ENCODE peak calls at places on chromosome 21, in six cellular contexts. F is HCT116, L is A549, W is endothelial cell of umbilical vein, K is K562, O is H1. N is an unnamed sample.

GRCh38 chr21:39281853-39282252 is 31.6 kb downstream of the BRWD1 start:
- DNase-seq in F (no peak), L (no peak), W (no peak), K (no peak), O (no peak), N (no peak)

GRCh38 chr21:40487406-40487805 is 359.6 kb downstream of the DSCAM start:
- DNase-seq in F (no peak), L (no peak), W (no peak), K (no peak), O (no peak), N (no peak)

GRCh38 chr21:25422610-25423608 is 184.4 kb downstream of the MRPL39 start:
- DNase-seq in F (no peak), L (no peak), W (no peak), K (no peak), O (no peak), N (no peak)

GRCh38 chr21:31198575-31198974 is 145.5 kb downstream of the TIAM1 start:
- DNase-seq in F (peak; percentile 48), L (peak; percentile 36), W (peak; percentile 49), K (peak; percentile 63), O (no peak), N (peak; percentile 61)

GRCh38 chr21:30839304-30839703 is 9.7 kb upstream of the KRTAP7-1 start:
- DNase-seq in F (no peak), L (peak; percentile 29), W (no peak), K (peak; percentile 23), O (peak; percentile 29), N (peak; percentile 53)

GRCh38 chr21:39696620-39697019 is 48.4 kb upstream of the IGSF5 start:
- DNase-seq in F (no peak), L (no peak), W (no peak), K (no peak), O (no peak), N (no peak)

GRCh38 chr21:31383770-31384169 is 39.7 kb upstream of the TIAM1 start:
- DNase-seq in F (no peak), L (no peak), W (no peak), K (no peak), O (no peak), N (no peak)

GRCh38 chr21:38358666-38359065 is 101.9 kb downstream of the KCNJ15 start:
- DNase-seq in F (no peak), L (no peak), W (no peak), K (no peak), O (no peak), N (no peak)

GRCh38 chr21:34974162-34974981 is 74.7 kb downstream of the RUNX1 start:
- DNase-seq in F (no peak), L (no peak), W (no peak), K (no peak), O (no peak), N (no peak)

GRCh38 chr21:33030633-33031032 is 4.9 kb downstream of the OLIG2 start:
- DNase-seq in F (no peak), L (no peak), W (no peak), K (no peak), O (no peak), N (peak; percentile 51)

GRCh38 chr21:33028271-33028670 is 2.5 kb downstream of the OLIG2 start:
- DNase-seq in F (no peak), L (no peak), W (no peak), K (no peak), O (no peak), N (no peak)

GRCh38 chr21:33029975-33030461 is 4.3 kb downstream of the OLIG2 start:
- DNase-seq in F (no peak), L (no peak), W (no peak), K (no peak), O (no peak), N (no peak)

GRCh38 chr21:33028759-33029511 is 3.2 kb downstream of the OLIG2 start:
- DNase-seq in F (no peak), L (no peak), W (no peak), K (no peak), O (no peak), N (no peak)

DNA sequence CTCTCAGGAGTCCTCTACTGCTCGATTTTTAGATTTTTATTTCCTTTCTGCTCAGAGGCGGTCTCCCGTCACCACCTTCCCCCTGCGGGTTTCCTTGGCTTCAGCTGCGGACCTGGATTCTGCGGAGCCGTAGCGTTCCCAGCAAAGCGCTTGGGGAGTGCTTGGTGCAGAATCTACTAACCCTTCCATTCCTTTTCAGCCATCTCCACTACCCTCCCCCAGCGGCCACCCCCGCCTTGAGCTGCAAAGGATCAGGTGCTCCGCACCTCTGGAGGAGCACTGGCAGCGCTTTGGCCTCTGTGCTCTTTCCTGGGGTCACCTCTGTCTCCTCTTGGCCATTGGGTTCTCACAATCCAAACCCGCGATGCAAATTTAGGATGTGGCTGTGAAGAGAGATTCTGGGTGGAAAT is 3.8 kb downstream of the OLIG2 start:
- DNase-seq in F (no peak), L (no peak), W (no peak), K (no peak), O (no peak), N (no peak)
- TF ChIP-seq MAX in F (no peak), L (no peak), W (no peak), K (no peak), O (no peak), N (no peak)

DNA sequence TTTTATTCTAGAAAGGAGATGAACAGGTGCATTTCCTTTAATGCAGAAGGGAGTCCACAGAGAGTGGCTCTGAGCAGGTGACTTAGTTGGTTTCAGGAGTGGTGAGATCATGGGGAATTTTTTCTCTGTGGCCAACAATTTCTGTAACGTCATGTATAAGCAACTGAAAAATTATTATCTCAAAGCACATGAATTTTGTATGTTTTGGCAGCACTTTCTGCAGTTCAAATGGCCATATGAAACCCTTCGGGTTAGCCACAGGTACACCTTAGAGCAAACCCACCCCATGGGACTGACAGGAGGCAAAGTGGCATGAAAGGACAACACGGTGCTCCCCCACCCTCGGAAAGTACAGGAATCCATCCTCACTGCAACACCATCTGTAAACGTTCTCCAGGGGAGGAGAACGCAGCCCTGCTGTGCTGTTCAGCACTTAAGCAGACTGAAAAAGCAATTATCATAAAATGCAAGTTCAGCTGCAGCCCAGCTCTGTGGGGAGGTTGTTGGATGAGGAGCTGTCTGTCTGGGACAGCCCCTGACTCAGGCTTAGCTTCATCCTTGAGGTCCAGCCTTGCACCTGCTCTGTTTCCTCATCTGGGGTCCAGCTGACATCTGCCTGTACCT is 55.8 kb upstream of the CLDN14 start:
- DNase-seq in F (no peak), L (no peak), W (no peak), K (no peak), O (no peak), N (no peak)
- TF ChIP-seq POLR2A in F (no peak), L (no peak), W (no peak), K (no peak), O (no peak), N (no peak)

DNA sequence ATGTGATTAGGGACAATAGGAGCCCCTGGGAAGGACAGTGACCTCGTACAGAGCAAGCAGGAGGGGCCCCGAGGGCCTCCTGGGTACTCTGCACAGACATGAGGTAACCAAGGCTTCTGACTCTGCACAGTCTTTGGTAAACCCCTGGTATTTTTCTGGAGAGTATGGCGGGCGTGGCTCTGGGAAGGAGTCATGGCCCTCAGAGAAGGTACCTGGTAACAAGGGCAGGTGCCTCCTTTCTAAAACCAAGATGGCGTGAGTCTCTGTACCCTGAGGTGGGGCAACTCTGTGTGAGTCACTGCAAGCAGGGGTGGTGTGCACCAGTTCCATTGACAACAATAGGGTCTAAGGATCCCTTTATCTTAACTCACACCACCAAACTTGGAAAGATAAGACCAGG is 39.9 kb upstream of the SLC19A1 start:
- DNase-seq in F (no peak), L (no peak), W (no peak), K (no peak), O (no peak), N (no peak)
- TF ChIP-seq MAX in F (no peak), L (no peak), W (no peak), K (no peak), O (no peak), N (no peak)

DNA sequence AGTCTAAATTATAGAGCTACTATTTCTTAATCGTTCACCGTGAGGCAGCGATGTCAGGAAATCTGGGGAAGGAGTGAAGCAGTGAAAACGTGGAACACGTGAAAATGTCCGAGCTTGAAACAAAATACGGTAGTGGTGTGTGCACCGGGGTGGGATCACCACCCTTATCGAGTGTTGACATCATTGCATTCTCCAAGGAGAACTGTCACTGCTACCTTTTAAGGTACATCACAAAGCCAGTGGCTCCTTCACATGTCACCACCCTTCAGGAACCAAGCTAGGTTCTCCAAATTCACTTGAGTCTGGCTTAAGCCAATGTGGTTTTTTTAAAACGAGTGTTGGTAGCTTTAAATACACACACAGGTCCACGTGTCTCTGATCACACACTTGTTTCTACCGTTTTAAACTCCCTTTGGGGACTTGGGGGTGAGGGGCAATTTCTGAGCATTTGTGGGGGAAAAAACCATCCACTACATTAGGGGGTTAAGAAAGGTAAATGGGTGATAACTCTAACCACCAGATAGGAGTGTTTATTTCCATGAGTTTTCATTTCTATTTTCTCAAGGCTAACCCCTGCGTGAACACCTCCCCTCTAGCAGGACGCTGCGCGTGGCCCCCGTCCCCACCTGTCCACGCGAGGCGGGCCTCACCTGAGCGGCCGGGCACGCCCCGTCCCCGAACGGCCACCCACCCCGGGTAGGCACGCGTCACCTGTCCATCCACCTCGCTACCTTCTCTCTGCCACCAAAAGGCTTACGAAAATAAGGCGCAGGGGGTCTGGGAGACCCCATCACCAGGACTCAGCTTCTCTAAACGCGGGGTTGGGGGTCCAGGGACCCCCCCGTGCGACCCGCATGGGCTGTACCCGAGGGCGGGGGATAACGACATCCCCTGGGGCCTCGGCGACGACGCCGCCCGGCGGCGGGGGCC is 978 bp downstream of the PRDM15 start:
- DNase-seq in F (no peak), L (peak; percentile 7), W (peak; percentile 55), K (peak; percentile 73), O (no peak), N (peak; percentile 60)
- TF ChIP-seq POLR2A in F (no peak), L (no peak), W (no peak), K (peak; percentile 69), O (no peak), N (no peak)

GRCh38 chr21:18951291-18952038 is 547.9 kb upstream of the TMPRSS15 start:
- DNase-seq in F (no peak), L (peak; percentile 5), W (no peak), K (peak; percentile 58), O (peak; percentile 9), N (peak; percentile 57)
- TF ChIP-seq MAX in F (no peak), L (no peak), W (no peak), K (no peak), O (no peak), N (no peak)

N was measured in NB4.